ENCODE peak calls at places on chromosomes 12 and 14, in nine cellular contexts. W, Y, Q, H, M, O, S, U and J are unnamed samples.

GRCh38 chr12:59403259-59403932 is 192.4 kb upstream of the SLC16A7 start:
- DNase-seq in W (no peak), Y (peak; percentile 11), Q (peak; percentile 27), H (peak; percentile 86), M (no peak), O (peak; percentile 63), S (peak; percentile 62), U (no peak), J (peak; percentile 50)

GRCh38 chr14:94030571-94030970 is 4.4 kb downstream of the OTUB2 start:
- DNase-seq in W (no peak), Y (no peak), Q (no peak), H (no peak), M (no peak), O (no peak), S (no peak), U (no peak), J (no peak)

GRCh38 chr12:103640831-103641230 is 53.8 kb downstream of the STAB2 start:
- DNase-seq in W (no peak), Y (no peak), Q (no peak), H (no peak), M (no peak), O (no peak), S (no peak), U (no peak), J (no peak)

GRCh38 chr12:93191956-93192355 is 185.8 kb upstream of the NUDT4 start:
- DNase-seq in W (no peak), Y (no peak), Q (no peak), H (peak; percentile 97), M (no peak), O (no peak), S (no peak), U (no peak), J (no peak)

GRCh38 chr14:30957813-30958370 is 67.6 kb upstream of the AP4S1 start:
- DNase-seq in W (no peak), Y (no peak), Q (peak; percentile 7), H (no peak), M (no peak), O (no peak), S (no peak), U (no peak), J (no peak)

GRCh38 chr14:35406811-35407630 is 2.5 kb upstream of the NFKBIA start:
- DNase-seq in W (no peak), Y (peak; percentile 50), Q (peak; percentile 41), H (peak; percentile 82), M (no peak), O (peak; percentile 67), S (peak; percentile 57), U (no peak), J (no peak)

GRCh38 chr12:118166946-118167345 is 31.0 kb downstream of the PEBP1 start:
- DNase-seq in W (no peak), Y (no peak), Q (no peak), H (no peak), M (no peak), O (no peak), S (no peak), U (no peak), J (no peak)

GRCh38 chr12:91178139-91178561 is 4.5 kb downstream of the DCN start:
- DNase-seq in W (no peak), Y (peak; percentile 27), Q (no peak), H (peak; percentile 76), M (no peak), O (peak; percentile 68), S (no peak), U (no peak), J (no peak)

GRCh38 chr14:101083564-101084435 is 180.3 kb upstream of the RTL1 start:
- DNase-seq in W (peak; percentile 54), Y (no peak), Q (no peak), H (no peak), M (no peak), O (no peak), S (no peak), U (no peak), J (peak; percentile 68)

GRCh38 chr12:119666226-119666808 is 1.6 kb upstream of the PRKAB1 start:
- DNase-seq in W (no peak), Y (no peak), Q (no peak), H (no peak), M (no peak), O (no peak), S (no peak), U (no peak), J (no peak)

GRCh38 chr12:41466762-41467270 is 278.7 kb downstream of the PDZRN4 start:
- DNase-seq in W (no peak), Y (no peak), Q (no peak), H (no peak), M (no peak), O (no peak), S (no peak), U (no peak), J (no peak)

GRCh38 chr12:107702106-107702505 is 16.5 kb downstream of the PWP1 start:
- DNase-seq in W (no peak), Y (no peak), Q (no peak), H (no peak), M (no peak), O (no peak), S (no peak), U (no peak), J (no peak)

GRCh38 chr12:80472912-80473500 is 29.0 kb downstream of the PTPRQ start:
- DNase-seq in W (no peak), Y (peak; percentile 48), Q (no peak), H (peak; percentile 85), M (no peak), O (peak; percentile 84), S (no peak), U (no peak), J (peak; percentile 14)

GRCh38 chr14:100531591-100532121 is 55.6 kb downstream of the BEGAIN start:
- DNase-seq in W (peak; percentile 52), Y (no peak), Q (no peak), H (no peak), M (no peak), O (no peak), S (no peak), U (no peak), J (peak; percentile 10)

GRCh38 chr12:79420146-79420618 is 270.6 kb downstream of the PAWR start:
- DNase-seq in W (no peak), Y (peak; percentile 91), Q (no peak), H (peak; percentile 97), M (no peak), O (peak; percentile 93), S (no peak), U (no peak), J (no peak)

GRCh38 chr12:27861428-27862167 is 81.6 kb upstream of the MANSC4 start:
- DNase-seq in W (no peak), Y (no peak), Q (no peak), H (peak; percentile 62), M (no peak), O (no peak), S (no peak), U (no peak), J (no peak)

GRCh38 chr14:57295261-57295660 is 26.5 kb downstream of the AP5M1 start:
- DNase-seq in W (no peak), Y (no peak), Q (no peak), H (no peak), M (no peak), O (no peak), S (no peak), U (no peak), J (no peak)

GRCh38 chr14:96762650-96763049 is 34.5 kb upstream of the VRK1 start:
- DNase-seq in W (no peak), Y (peak; percentile 28), Q (peak; percentile 20), H (peak; percentile 57), M (no peak), O (peak; percentile 47), S (peak; percentile 85), U (no peak), J (peak; percentile 42)

GRCh38 chr12:76784600-76785051 is 20.7 kb downstream of the ZDHHC17 start:
- DNase-seq in W (no peak), Y (no peak), Q (no peak), H (peak; percentile 87), M (no peak), O (peak; percentile 64), S (no peak), U (no peak), J (no peak)